ENCODE peak calls at places on chromosomes 3 and 15, in five cellular contexts. G, U, J, H and B are unnamed samples.

GRCh38 chr3:50236484-50237132 is 604 bp downstream of the GNAI2 start:
- DNase-seq in G (no peak), U (no peak), J (no peak), H (no peak), B (no peak)

GRCh38 chr3:50150863-50151686 is 4.0 kb upstream of the SEMA3F start:
- DNase-seq in G (no peak), U (no peak), J (no peak), H (no peak), B (no peak)

GRCh38 chr3:188214442-188214841 is 60.5 kb downstream of the LPP start:
- DNase-seq in G (no peak), U (no peak), J (peak; percentile 34), H (no peak), B (peak; percentile 15)

GRCh38 chr3:11737742-11738141 is 94.0 kb upstream of the VGLL4 start:
- DNase-seq in G (no peak), U (no peak), J (no peak), H (no peak), B (no peak)

GRCh38 chr3:110576962-110577361 is 494.7 kb upstream of the NECTIN3 start:
- DNase-seq in G (peak; percentile 94), U (peak; percentile 65), J (no peak), H (no peak), B (peak; percentile 40)

GRCh38 chr3:53008932-53009331 is 36.9 kb downstream of the SFMBT1 start:
- DNase-seq in G (no peak), U (no peak), J (no peak), H (no peak), B (no peak)

GRCh38 chr15:60477991-60478632 is 830 bp downstream of the ICE2 start:
- DNase-seq in G (peak; percentile 45), U (peak; percentile 89), J (peak; percentile 21), H (peak; percentile 19), B (peak; percentile 46)

GRCh38 chr3:60064210-60065178 is 1014.7 kb upstream of the CFAP20DC start:
- DNase-seq in G (no peak), U (no peak), J (no peak), H (no peak), B (no peak)

GRCh38 chr3:117885046-117885445 is 1149.6 kb downstream of the IGSF11 start:
- DNase-seq in G (no peak), U (peak; percentile 72), J (no peak), H (no peak), B (peak; percentile 20)

GRCh38 chr3:188230962-188231361 is 77.0 kb downstream of the LPP start:
- DNase-seq in G (no peak), U (no peak), J (no peak), H (no peak), B (no peak)

GRCh38 chr3:41035445-41036022 is 163.8 kb upstream of the CTNNB1 start:
- DNase-seq in G (no peak), U (no peak), J (no peak), H (no peak), B (no peak)

GRCh38 chr3:19885468-19885867 is 48.5 kb downstream of the EFHB start:
- DNase-seq in G (peak; percentile 44), U (peak; percentile 47), J (peak; percentile 30), H (peak; percentile 73), B (peak; percentile 50)

GRCh38 chr3:154280161-154280560 is 44.1 kb downstream of the DHX36 start:
- DNase-seq in G (no peak), U (no peak), J (no peak), H (no peak), B (no peak)

GRCh38 chr15:31084176-31084575 is 17.3 kb downstream of the TRPM1 start:
- DNase-seq in G (no peak), U (no peak), J (no peak), H (no peak), B (no peak)

GRCh38 chr3:159031280-159031679 is 229.4 kb downstream of the MFSD1 start:
- DNase-seq in G (no peak), U (no peak), J (no peak), H (no peak), B (no peak)

GRCh38 chr15:83571820-83572707 is 81.9 kb upstream of the ADAMTSL3 start:
- DNase-seq in G (peak; percentile 29), U (peak; percentile 28), J (no peak), H (peak; percentile 26), B (peak; percentile 39)

DNA sequence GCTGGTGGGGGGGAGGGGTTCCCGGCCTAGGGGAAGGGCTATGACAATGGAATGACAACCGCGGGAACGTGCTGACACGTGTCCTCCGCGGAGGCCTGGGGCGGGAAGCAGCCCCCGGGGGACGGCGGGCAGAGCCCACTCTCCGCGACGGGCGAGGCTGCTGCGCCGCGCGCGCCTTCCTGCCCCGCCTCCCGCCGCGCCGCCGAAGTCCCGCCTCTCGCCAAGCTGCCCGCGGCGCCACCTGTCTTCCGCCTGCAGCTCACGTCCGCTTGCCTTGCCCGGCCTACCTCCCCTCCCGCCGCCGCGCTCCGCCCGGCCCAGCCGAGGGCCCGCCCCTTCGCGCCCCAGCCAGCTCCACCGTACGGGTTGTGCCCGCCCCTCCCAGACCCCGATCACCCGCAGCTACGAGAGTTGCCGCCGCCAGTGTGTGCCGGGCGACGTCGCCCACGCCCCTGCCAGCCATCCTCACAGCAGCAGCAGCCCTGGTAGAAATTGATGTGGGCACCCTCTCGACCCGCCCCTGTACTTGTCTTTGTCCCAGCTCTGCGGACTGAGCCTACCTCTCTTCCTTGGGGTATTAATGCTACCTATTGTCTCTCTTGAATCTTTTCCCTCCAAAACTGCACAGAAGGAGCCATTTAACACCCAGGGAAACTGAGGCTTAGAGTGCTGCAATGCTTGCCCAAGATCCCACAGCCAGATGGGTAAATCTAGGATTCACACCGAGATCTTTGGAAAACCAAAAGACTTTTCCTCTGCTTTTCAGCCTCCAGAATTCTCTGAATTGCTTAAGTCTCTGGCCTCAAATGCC is at the start of gene PARP16:
- DNase-seq in G (peak; percentile 94), U (peak; percentile 85), J (peak; percentile 80), H (peak; percentile 85), B (peak; percentile 95)
- TF ChIP-seq POLR2A in G (peak; percentile 70), U (peak; percentile 71), J (peak; percentile 69), H (peak; percentile 69), B (peak; percentile 78)

GRCh38 chr3:143482106-143483088 is 362.8 kb downstream of the CHST2 start:
- DNase-seq in G (no peak), U (no peak), J (no peak), H (no peak), B (no peak)

GRCh38 chr3:143483214-143483613 is 363.6 kb downstream of the CHST2 start:
- DNase-seq in G (no peak), U (no peak), J (no peak), H (no peak), B (no peak)

GRCh38 chr3:143479727-143480126 is 360.2 kb downstream of the CHST2 start:
- DNase-seq in G (no peak), U (no peak), J (no peak), H (no peak), B (no peak)

GRCh38 chr3:143478124-143478693 is 358.6 kb downstream of the CHST2 start:
- DNase-seq in G (no peak), U (no peak), J (no peak), H (no peak), B (no peak)

GRCh38 chr3:143480306-143480852 is 360.8 kb downstream of the CHST2 start:
- DNase-seq in G (peak; percentile 61), U (peak; percentile 55), J (no peak), H (no peak), B (no peak)
- TF ChIP-seq MAX in G (no peak), U (no peak), J (no peak), H (no peak), B (no peak)

DNA sequence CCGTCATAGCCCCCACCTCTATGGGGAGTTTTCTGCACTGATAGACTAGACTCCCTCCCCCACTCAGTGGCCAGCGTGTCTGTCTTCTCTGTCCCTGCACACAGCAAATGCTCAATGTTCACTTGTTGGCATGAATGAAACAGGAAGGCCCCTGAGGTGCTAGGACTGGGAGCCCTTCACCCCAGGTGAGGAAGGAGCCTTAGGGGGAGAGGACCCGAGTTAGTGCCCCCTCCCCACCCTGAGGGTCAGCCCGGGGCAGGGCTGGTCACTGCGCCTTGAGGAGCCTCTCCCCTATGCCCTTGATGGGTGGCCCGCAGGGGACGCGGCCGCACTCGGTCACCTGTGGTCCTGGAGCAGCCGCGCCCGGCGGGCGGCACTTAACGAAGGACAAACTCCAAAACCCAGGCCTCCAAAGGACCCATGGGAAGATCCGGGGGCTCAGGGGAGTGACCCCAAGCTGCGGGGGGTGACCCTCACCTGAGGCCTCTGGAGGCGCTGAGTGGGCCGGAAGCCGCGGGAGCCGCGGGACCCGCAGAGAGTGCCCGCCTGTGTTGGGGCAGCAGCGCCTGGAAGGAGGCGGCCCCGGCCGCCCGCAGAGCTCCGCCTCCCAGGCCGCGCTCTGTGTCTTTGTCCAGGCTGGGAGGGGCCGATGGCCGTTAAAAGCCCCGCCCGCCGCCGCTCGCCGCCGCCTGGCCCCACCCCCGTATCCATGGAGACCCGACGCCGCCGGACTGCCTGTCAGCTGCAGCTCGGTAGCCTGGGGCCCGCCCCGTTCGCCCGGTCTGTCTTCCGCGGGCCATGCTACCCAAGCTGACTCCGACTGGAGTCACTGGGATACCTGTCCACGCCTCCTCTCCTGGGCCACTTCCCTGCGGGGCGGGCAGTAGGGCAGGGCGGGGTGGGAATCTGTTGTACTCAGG is 15.4 kb upstream of the FANCD2 start:
- DNase-seq in G (peak; percentile 85), U (peak; percentile 93), J (peak; percentile 78), H (peak; percentile 97), B (peak; percentile 90)
- TF ChIP-seq POLR2A in G (peak; percentile 35), U (peak; percentile 41), J (peak; percentile 61), H (peak; percentile 49), B (no peak)

GRCh38 chr3:14252321-14253021 is 73.9 kb downstream of the LSM3 start:
- DNase-seq in G (no peak), U (no peak), J (no peak), H (peak; percentile 58), B (no peak)
- TF ChIP-seq MAX in G (no peak), U (no peak), J (no peak), H (no peak), B (no peak)

DNA sequence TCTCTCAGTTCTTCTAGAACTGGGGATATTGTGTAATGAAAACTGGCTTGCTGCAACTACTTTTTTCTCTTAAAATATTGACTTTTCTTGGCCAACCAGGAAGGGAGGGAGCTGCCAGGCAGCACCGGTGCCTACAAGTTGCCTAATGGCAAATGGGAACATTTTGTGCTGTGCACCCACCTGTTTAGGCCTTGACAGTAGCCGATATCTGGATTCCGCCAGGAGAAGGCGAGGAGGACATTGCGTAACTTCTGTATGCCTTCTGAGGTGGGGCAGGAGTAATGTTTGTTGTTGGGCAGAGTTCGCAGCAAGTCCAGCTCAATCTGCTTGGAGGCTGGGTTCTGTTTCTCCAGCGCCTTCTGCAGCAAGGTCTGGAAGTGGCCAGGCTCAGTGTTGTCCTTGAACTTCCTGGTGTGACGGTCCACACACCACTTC is 64.9 kb downstream of the TBC1D2B start:
- DNase-seq in G (peak; percentile 65), U (no peak), J (peak; percentile 66), H (no peak), B (no peak)
- TF ChIP-seq POLR2A in G (no peak), U (no peak), J (no peak), H (no peak), B (no peak)

DNA sequence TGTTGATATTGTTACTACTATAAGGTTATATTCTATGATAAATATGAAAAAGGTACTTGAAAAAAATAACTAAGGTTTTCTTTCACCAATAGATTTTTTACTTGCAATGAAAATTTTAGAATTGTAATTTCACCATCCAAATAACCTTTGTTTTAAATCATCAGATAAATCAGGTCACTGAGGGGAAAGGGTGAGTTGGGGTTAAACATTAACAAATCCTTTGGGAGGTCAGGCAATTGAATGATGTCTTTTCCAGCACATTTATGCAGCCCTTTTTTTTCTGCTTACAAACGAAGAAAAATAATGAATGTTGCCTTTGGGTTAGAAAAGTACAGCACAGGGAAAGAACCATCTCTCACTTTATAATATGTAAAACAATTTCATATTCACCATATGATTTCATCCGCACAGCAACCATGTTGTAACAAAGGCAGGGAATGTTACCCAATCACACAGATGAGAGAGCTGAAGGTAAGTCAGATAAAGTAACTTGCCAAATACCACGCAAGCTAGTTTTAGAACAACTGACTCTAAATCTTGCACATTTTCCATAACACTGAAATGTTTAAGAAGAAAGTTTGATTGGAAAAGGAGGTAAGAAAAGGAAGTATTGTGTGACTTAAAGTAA is 151.3 kb downstream of the FGF12 start:
- DNase-seq in G (no peak), U (no peak), J (no peak), H (no peak), B (no peak)
- TF ChIP-seq MAX in G (no peak), U (no peak), J (no peak), H (no peak), B (no peak)